ENCODE peak calls at places on chromosomes 16 and 17, in seven cellular contexts. B, Z, T, W, F, H and P are unnamed samples.
A peak's percentile ranks its signal among the peaks of the same experiment; 100 is the strongest.

GRCh38 chr16:58462997-58463891 is 36.7 kb upstream of the NDRG4 start:
- DNase-seq in B (peak; percentile 62), Z (no peak), T (no peak), W (no peak), F (no peak), H (no peak), P (no peak)

GRCh38 chr17:8140413-8141029 is 11.7 kb downstream of the PER1 start:
- DNase-seq in B (no peak), Z (no peak), T (no peak), W (no peak), F (no peak), H (no peak), P (no peak)

GRCh38 chr17:65814418-65814817 is 253.0 kb upstream of the AXIN2 start:
- DNase-seq in B (no peak), Z (no peak), T (no peak), W (no peak), F (no peak), H (no peak), P (no peak)

GRCh38 chr17:35963663-35964062 is 17.6 kb downstream of the CCL16 start:
- DNase-seq in B (no peak), Z (no peak), T (no peak), W (no peak), F (no peak), H (no peak), P (no peak)

GRCh38 chr17:4525691-4526397 is 27.2 kb downstream of the SPNS2 start:
- DNase-seq in B (no peak), Z (no peak), T (no peak), W (no peak), F (no peak), H (no peak), P (no peak)

GRCh38 chr17:64097196-64097936 is 32.6 kb downstream of the ERN1 start:
- DNase-seq in B (no peak), Z (no peak), T (no peak), W (no peak), F (no peak), H (no peak), P (no peak)

GRCh38 chr16:1531638-1531910 is 1.9 kb upstream of the TMEM204 start:
- DNase-seq in B (no peak), Z (no peak), T (no peak), W (no peak), F (no peak), H (no peak), P (no peak)

GRCh38 chr17:37490638-37491614 is 1.2 kb downstream of the DUSP14 start:
- DNase-seq in B (no peak), Z (peak; percentile 96), T (no peak), W (peak; percentile 68), F (no peak), H (peak; percentile 17), P (no peak)

GRCh38 chr17:9074106-9074505 is 52.8 kb downstream of the NTN1 start:
- DNase-seq in B (no peak), Z (peak; percentile 79), T (no peak), W (no peak), F (no peak), H (no peak), P (no peak)

GRCh38 chr17:37167756-37168155 is 208.0 kb upstream of the C17orf78 start:
- DNase-seq in B (no peak), Z (no peak), T (no peak), W (no peak), F (no peak), H (no peak), P (no peak)

GRCh38 chr16:86939609-86940008 is 361.3 kb downstream of the FOXL1 start:
- DNase-seq in B (no peak), Z (no peak), T (no peak), W (peak; percentile 3), F (no peak), H (no peak), P (no peak)

GRCh38 chr16:53054670-53055485 is at the start of gene CHD9:
- DNase-seq in B (peak; percentile 91), Z (peak; percentile 96), T (peak; percentile 39), W (peak; percentile 87), F (peak; percentile 66), H (peak; percentile 67), P (peak; percentile 52)

GRCh38 chr17:21282231-21282630 is 2.3 kb upstream of the MAP2K3 start:
- DNase-seq in B (no peak), Z (peak; percentile 85), T (no peak), W (no peak), F (no peak), H (no peak), P (no peak)

GRCh38 chr16:78485899-78486221 is 386.4 kb downstream of the WWOX start:
- DNase-seq in B (no peak), Z (no peak), T (no peak), W (no peak), F (no peak), H (no peak), P (no peak)

GRCh38 chr16:79372504-79373184 is 227.9 kb downstream of the MAF start:
- DNase-seq in B (no peak), Z (no peak), T (no peak), W (no peak), F (no peak), H (peak; percentile 10), P (no peak)

GRCh38 chr17:48577946-48578615 is at the start of gene HOXB4:
- DNase-seq in B (no peak), Z (peak; percentile 92), T (no peak), W (peak; percentile 92), F (peak; percentile 62), H (peak; percentile 57), P (peak; percentile 35)

GRCh38 chr17:47207143-47208067 is 1.7 kb upstream of the MYL4 start:
- DNase-seq in B (no peak), Z (peak; percentile 43), T (no peak), W (no peak), F (no peak), H (no peak), P (no peak)

GRCh38 chr17:67054608-67055007 is 10.3 kb downstream of the CACNG1 start:
- DNase-seq in B (no peak), Z (no peak), T (no peak), W (no peak), F (no peak), H (no peak), P (no peak)

GRCh38 chr17:80124351-80124981 is 22.5 kb downstream of the EIF4A3 start:
- DNase-seq in B (peak; percentile 24), Z (peak; percentile 90), T (no peak), W (peak; percentile 38), F (no peak), H (no peak), P (peak; percentile 41)

GRCh38 chr17:80274317-80274716 is 13.7 kb downstream of the RNF213 start:
- DNase-seq in B (no peak), Z (no peak), T (no peak), W (no peak), F (no peak), H (no peak), P (no peak)